ENCODE peak calls at places on chromosomes 2 and 18, in ten cellular contexts. One of them, this sample, is unnamed.
A peak's percentile ranks its signal among the peaks of the same experiment; 100 is the strongest.

GRCh38 chr2:187390891-187391290 is 57.2 kb downstream of the CALCRL start:
- DNase-seq in endothelial cell of umbilical vein: peak; percentile 56
- DNase-seq in HEK293T: no peak
- DNase-seq in HS-5: peak; percentile 90
- DNase-seq in activated T-cell treated with anti-CD3 and anti-CD28 coated beads for 1 hour: no peak
- DNase-seq in RPMI7951: peak; percentile 26
- DNase-seq in GM04503: peak; percentile 74
- DNase-seq in NCI-H1092 treated with DMSO at 0.1 percent for 48 hours: peak; percentile 4
- DNase-seq in NCI-H446 treated with DMSO at 0.1 percent for 48 hours: peak; percentile 14
- DNase-seq in AG08395: peak; percentile 66
- DNase-seq in this sample: peak; percentile 80

GRCh38 chr2:5914831-5915611 is 222.8 kb downstream of the SOX11 start:
- DNase-seq in endothelial cell of umbilical vein: no peak
- DNase-seq in HEK293T: no peak
- DNase-seq in HS-5: no peak
- DNase-seq in activated T-cell treated with anti-CD3 and anti-CD28 coated beads for 1 hour: no peak
- DNase-seq in RPMI7951: peak; percentile 56
- DNase-seq in GM04503: no peak
- DNase-seq in NCI-H1092 treated with DMSO at 0.1 percent for 48 hours: peak; percentile 0
- DNase-seq in NCI-H446 treated with DMSO at 0.1 percent for 48 hours: no peak
- DNase-seq in AG08395: no peak
- DNase-seq in this sample: peak; percentile 58

GRCh38 chr2:234974501-234975385 is 22.9 kb downstream of the SH3BP4 start:
- DNase-seq in endothelial cell of umbilical vein: no peak
- DNase-seq in HEK293T: no peak
- DNase-seq in HS-5: no peak
- DNase-seq in activated T-cell treated with anti-CD3 and anti-CD28 coated beads for 1 hour: no peak
- DNase-seq in RPMI7951: peak; percentile 64
- DNase-seq in GM04503: peak; percentile 82
- DNase-seq in NCI-H1092 treated with DMSO at 0.1 percent for 48 hours: no peak
- DNase-seq in NCI-H446 treated with DMSO at 0.1 percent for 48 hours: no peak
- DNase-seq in AG08395: peak; percentile 78
- DNase-seq in this sample: peak; percentile 90

GRCh38 chr2:54613794-54614257 is 109.6 kb upstream of the EML6 start:
- DNase-seq in endothelial cell of umbilical vein: peak; percentile 94
- DNase-seq in HEK293T: no peak
- DNase-seq in HS-5: peak; percentile 6
- DNase-seq in activated T-cell treated with anti-CD3 and anti-CD28 coated beads for 1 hour: no peak
- DNase-seq in RPMI7951: peak; percentile 72
- DNase-seq in GM04503: no peak
- DNase-seq in NCI-H1092 treated with DMSO at 0.1 percent for 48 hours: no peak
- DNase-seq in NCI-H446 treated with DMSO at 0.1 percent for 48 hours: no peak
- DNase-seq in AG08395: no peak
- DNase-seq in this sample: no peak

GRCh38 chr18:50720281-50720680 is 99.5 kb downstream of the MRO start:
- DNase-seq in endothelial cell of umbilical vein: no peak
- DNase-seq in HEK293T: no peak
- DNase-seq in HS-5: no peak
- DNase-seq in activated T-cell treated with anti-CD3 and anti-CD28 coated beads for 1 hour: no peak
- DNase-seq in RPMI7951: no peak
- DNase-seq in GM04503: no peak
- DNase-seq in NCI-H1092 treated with DMSO at 0.1 percent for 48 hours: no peak
- DNase-seq in NCI-H446 treated with DMSO at 0.1 percent for 48 hours: no peak
- DNase-seq in AG08395: no peak
- DNase-seq in this sample: no peak

GRCh38 chr2:229342376-229342775 is 71.3 kb upstream of the PID1 start:
- DNase-seq in endothelial cell of umbilical vein: no peak
- DNase-seq in HEK293T: peak; percentile 46
- DNase-seq in HS-5: no peak
- DNase-seq in activated T-cell treated with anti-CD3 and anti-CD28 coated beads for 1 hour: no peak
- DNase-seq in RPMI7951: peak; percentile 50
- DNase-seq in GM04503: no peak
- DNase-seq in NCI-H1092 treated with DMSO at 0.1 percent for 48 hours: peak; percentile 6
- DNase-seq in NCI-H446 treated with DMSO at 0.1 percent for 48 hours: no peak
- DNase-seq in AG08395: no peak
- DNase-seq in this sample: no peak

GRCh38 chr18:45738660-45739059 is 14.7 kb downstream of the SLC14A1 start:
- DNase-seq in endothelial cell of umbilical vein: no peak
- DNase-seq in HEK293T: no peak
- DNase-seq in HS-5: no peak
- DNase-seq in activated T-cell treated with anti-CD3 and anti-CD28 coated beads for 1 hour: no peak
- DNase-seq in RPMI7951: no peak
- DNase-seq in GM04503: no peak
- DNase-seq in NCI-H1092 treated with DMSO at 0.1 percent for 48 hours: no peak
- DNase-seq in NCI-H446 treated with DMSO at 0.1 percent for 48 hours: no peak
- DNase-seq in AG08395: no peak
- DNase-seq in this sample: no peak

GRCh38 chr2:73886357-73886756 is 6.5 kb upstream of the ACTG2 start:
- DNase-seq in endothelial cell of umbilical vein: no peak
- DNase-seq in HEK293T: no peak
- DNase-seq in HS-5: no peak
- DNase-seq in activated T-cell treated with anti-CD3 and anti-CD28 coated beads for 1 hour: no peak
- DNase-seq in RPMI7951: no peak
- DNase-seq in GM04503: no peak
- DNase-seq in NCI-H1092 treated with DMSO at 0.1 percent for 48 hours: no peak
- DNase-seq in NCI-H446 treated with DMSO at 0.1 percent for 48 hours: no peak
- DNase-seq in AG08395: no peak
- DNase-seq in this sample: no peak

GRCh38 chr2:237450583-237450982 is 36.5 kb upstream of the MLPH start:
- DNase-seq in endothelial cell of umbilical vein: no peak
- DNase-seq in HEK293T: no peak
- DNase-seq in HS-5: no peak
- DNase-seq in activated T-cell treated with anti-CD3 and anti-CD28 coated beads for 1 hour: no peak
- DNase-seq in RPMI7951: no peak
- DNase-seq in GM04503: no peak
- DNase-seq in NCI-H1092 treated with DMSO at 0.1 percent for 48 hours: no peak
- DNase-seq in NCI-H446 treated with DMSO at 0.1 percent for 48 hours: no peak
- DNase-seq in AG08395: no peak
- DNase-seq in this sample: no peak

This sample was measured in AG10803.